ENCODE peak calls at places on chromosomes 2 and 18, in eight cellular contexts. N is stimulated activated CD8-positive, alpha-beta memory T cell treated with anti-CD3 and anti-CD28 coated beads, Interleukin-12 subunit alpha, Interleukin-12 subunit beta, amount 100 ng/mL, for 4 hours; Y is retina; J is nephron progenitor cell; T is activated T-helper 9 cell treated with anti-CD3 and anti-CD28 coated beads, Interleukin-2, amount 50 U/mL, for 16 hours; A is COR-L47; H is left ventricle myocardium superior; M is lower lobe of right lung. W is an unnamed sample.

GRCh38 chr2:10883880-10884529 is 27.7 kb upstream of the KCNF1 start:
- DNase-seq in M (no peak), N (no peak), T (no peak), J (no peak), H (no peak), A (no peak), Y (peak; percentile 38), W (no peak)

GRCh38 chr2:130836501-130837174 is at the start of gene ARHGEF4:
- DNase-seq in H (peak; percentile 43), M (peak; percentile 66), A (no peak), T (no peak), J (peak; percentile 85), Y (no peak), N (no peak), W (no peak)

GRCh38 chr2:86636842-86637241 is 13.2 kb upstream of the RNF103 start:
- DNase-seq in H (no peak), M (no peak), T (no peak), J (no peak), Y (no peak), N (no peak), A (no peak), W (no peak)

GRCh38 chr2:95031076-95031725 is 5.7 kb downstream of the MAL start:
- DNase-seq in N (no peak), H (peak; percentile 1), T (no peak), M (no peak), Y (no peak), J (no peak), A (no peak), W (no peak)

GRCh38 chr2:127416486-127417001 is 1.7 kb upstream of the PROC start:
- DNase-seq in A (no peak), M (no peak), Y (no peak), N (no peak), T (no peak), J (no peak), H (no peak), W (no peak)

GRCh38 chr2:169977510-169977909 is 150.3 kb downstream of the UBR3 start:
- DNase-seq in A (no peak), H (no peak), T (no peak), M (no peak), J (no peak), Y (no peak), N (no peak), W (no peak)

GRCh38 chr2:174025271-174026121 is 60.3 kb upstream of the SP3 start:
- DNase-seq in H (peak; percentile 86), T (no peak), J (no peak), M (peak; percentile 78), N (no peak), Y (peak; percentile 82), A (no peak), W (peak; percentile 62)

GRCh38 chr2:235726554-235726953 is 232.7 kb downstream of the AGAP1 start:
- DNase-seq in J (no peak), Y (no peak), N (no peak), T (no peak), A (no peak), M (no peak), H (no peak), W (no peak)

GRCh38 chr2:229686122-229686919 is 28.0 kb downstream of the DNER start:
- DNase-seq in T (no peak), N (no peak), H (no peak), Y (no peak), A (peak; percentile 53), J (no peak), M (no peak), W (no peak)

GRCh38 chr2:182015334-182016109 is 29.9 kb downstream of the PPP1R1C start:
- DNase-seq in T (no peak), Y (no peak), N (no peak), J (no peak), A (no peak), M (no peak), H (no peak), W (no peak)

GRCh38 chr2:120224735-120225548 is 1.7 kb upstream of the TMEM185B start:
- DNase-seq in J (no peak), A (peak; percentile 71), H (peak; percentile 12), M (no peak), Y (no peak), T (no peak), N (no peak), W (no peak)

GRCh38 chr2:15941483-15941853 is 1.1 kb downstream of the MYCN start:
- DNase-seq in J (peak; percentile 69), A (no peak), M (no peak), T (no peak), Y (peak; percentile 81), H (no peak), N (no peak), W (no peak)

GRCh38 chr18:48131042-48131441 is 200.6 kb upstream of the SMAD2 start:
- DNase-seq in A (no peak), M (no peak), J (no peak), Y (no peak), T (no peak), N (no peak), H (no peak), W (no peak)

GRCh38 chr2:38690499-38691420 is 24.8 kb downstream of the GALM start:
- DNase-seq in H (no peak), A (no peak), T (no peak), Y (no peak), M (no peak), N (no peak), J (no peak), W (no peak)

GRCh38 chr2:100993294-100993693 is 8.8 kb upstream of the RPL31 start:
- DNase-seq in M (no peak), J (no peak), A (no peak), T (no peak), Y (no peak), N (no peak), H (no peak), W (no peak)

GRCh38 chr2:69022548-69022947 is 9.6 kb downstream of the ANTXR1 start:
- DNase-seq in N (no peak), T (no peak), H (no peak), J (no peak), Y (no peak), M (no peak), A (no peak), W (no peak)

GRCh38 chr2:42493885-42494433 is at the start of gene KCNG3:
- DNase-seq in A (peak; percentile 77), Y (peak; percentile 71), J (peak; percentile 88), H (peak; percentile 69), N (peak; percentile 56), M (peak; percentile 79), T (peak; percentile 61), W (peak; percentile 80)

GRCh38 chr2:169131587-169132512 is 62.5 kb downstream of the DHRS9 start:
- DNase-seq in A (peak; percentile 35), H (no peak), Y (peak; percentile 56), T (no peak), N (no peak), M (no peak), J (no peak), W (peak; percentile 42)

GRCh38 chr2:241701405-241702154 is at the start of gene ING5:
- DNase-seq in N (peak; percentile 93), Y (peak; percentile 93), H (peak; percentile 100), A (peak; percentile 89), T (peak; percentile 96), J (peak; percentile 99), M (peak; percentile 98), W (peak; percentile 94)

GRCh38 chr2:3319745-3320566 is 57.7 kb downstream of the EIPR1 start:
- DNase-seq in N (no peak), Y (no peak), H (no peak), T (no peak), M (peak; percentile 31), J (no peak), A (no peak), W (no peak)

GRCh38 chr2:215238485-215239098 is 73.3 kb upstream of the ATIC start:
- DNase-seq in J (no peak), H (no peak), T (no peak), M (no peak), A (no peak), N (no peak), Y (no peak), W (no peak)

GRCh38 chr2:136538489-136538888 is 226.9 kb upstream of the THSD7B start:
- DNase-seq in A (no peak), Y (no peak), N (no peak), M (no peak), T (no peak), H (peak; percentile 65), J (no peak), W (no peak)

GRCh38 chr2:126671049-126671448 is 15.1 kb downstream of the GYPC start:
- DNase-seq in N (no peak), Y (no peak), J (no peak), M (no peak), A (no peak), H (no peak), T (no peak), W (no peak)

GRCh38 chr2:32947076-32947483 is 327 bp downstream of the LTBP1 start:
- DNase-seq in Y (no peak), J (no peak), H (peak; percentile 48), N (no peak), A (no peak), M (no peak), T (peak; percentile 2), W (no peak)

GRCh38 chr2:240991378-240992263 is 6.8 kb upstream of the SNED1 start:
- DNase-seq in H (peak; percentile 88), Y (peak; percentile 60), A (no peak), N (no peak), T (no peak), J (peak; percentile 18), M (peak; percentile 90), W (peak; percentile 35)

GRCh38 chr2:147182260-147182659 is 662.6 kb upstream of the ACVR2A start:
- DNase-seq in N (no peak), T (peak; percentile 51), M (no peak), H (no peak), J (no peak), A (no peak), Y (no peak), W (no peak)

GRCh38 chr2:47639469-47639868 is 143.5 kb upstream of the MSH6 start:
- DNase-seq in N (no peak), Y (no peak), A (no peak), M (no peak), T (no peak), H (no peak), J (no peak), W (no peak)

GRCh38 chr2:182426082-182426914 is 538 bp downstream of the PDE1A start:
- DNase-seq in Y (no peak), N (no peak), M (no peak), H (peak; percentile 22), T (no peak), J (no peak), A (no peak), W (no peak)

GRCh38 chr18:29711931-29712330 is 1330.6 kb downstream of the DSC3 start:
- DNase-seq in A (no peak), H (no peak), J (no peak), T (no peak), Y (no peak), N (no peak), M (no peak), W (no peak)

GRCh38 chr2:36355157-36355889 is at the start of gene CRIM1:
- DNase-seq in Y (peak; percentile 83), A (no peak), M (peak; percentile 91), T (peak; percentile 36), H (peak; percentile 94), N (peak; percentile 47), J (peak; percentile 87), W (peak; percentile 13)

GRCh38 chr2:203857656-203858055 is 9.9 kb upstream of the CTLA4 start:
- DNase-seq in H (no peak), J (no peak), T (no peak), N (no peak), M (no peak), A (no peak), Y (no peak), W (no peak)

GRCh38 chr2:78175642-78176041 is 653.5 kb upstream of the LRRTM4 start:
- DNase-seq in N (no peak), J (no peak), H (no peak), T (no peak), A (no peak), M (no peak), Y (peak; percentile 9), W (no peak)